ENCODE peak calls at places on chromosome 18, in seven cellular contexts. E is progenitor cell of endocrine pancreas, U is WERI-Rb-1, N is heart left ventricle, V is RWPE1, M is WTC11, C is B cell. B is an unnamed sample.

GRCh38 chr18:79588636-79589481 is 90.7 kb upstream of the CTDP1 start:
- DNase-seq in E (no peak), U (no peak), N (peak), V (peak), M (peak), C (no peak), B (peak)

GRCh38 chr18:63002803-63003445 is 287.6 kb downstream of the PHLPP1 start:
- DNase-seq in E (no peak), U (no peak), N (no peak), V (no peak), M (no peak), C (no peak), B (no peak)

GRCh38 chr18:5393779-5394178 is 98.3 kb upstream of the ZBTB14 start:
- DNase-seq in E (no peak), U (no peak), N (no peak), V (no peak), M (no peak), C (no peak), B (peak)

GRCh38 chr18:54330768-54331548 is 26.7 kb downstream of the STARD6 start:
- DNase-seq in E (no peak), U (no peak), N (no peak), V (no peak), M (no peak), C (no peak), B (no peak)

GRCh38 chr18:39600894-39601293 is 2035.3 kb upstream of the CELF4 start:
- DNase-seq in E (no peak), U (no peak), N (no peak), V (no peak), M (no peak), C (no peak), B (no peak)

GRCh38 chr18:13137939-13138821 is 80.4 kb upstream of the LDLRAD4 start:
- DNase-seq in E (no peak), U (no peak), N (peak), V (peak), M (no peak), C (peak), B (no peak)

GRCh38 chr18:9627642-9628041 is 13.3 kb upstream of the PPP4R1 start:
- DNase-seq in E (no peak), U (no peak), N (no peak), V (no peak), M (no peak), C (no peak), B (peak)

GRCh38 chr18:57859314-57859713 is 56.2 kb upstream of the ATP8B1 start:
- DNase-seq in E (no peak), U (peak), N (no peak), V (peak), M (peak), C (no peak), B (peak)

GRCh38 chr18:839224-840079 is 27.4 kb upstream of the YES1 start:
- DNase-seq in E (peak), U (peak), N (peak), V (peak), M (peak), C (peak), B (peak)

GRCh38 chr18:79302120-79302519 is 93.6 kb upstream of the NFATC1 start:
- DNase-seq in E (no peak), U (no peak), N (no peak), V (no peak), M (no peak), C (no peak), B (no peak)

GRCh38 chr18:40983835-40984234 is 971.2 kb upstream of the PIK3C3 start:
- DNase-seq in E (no peak), U (no peak), N (no peak), V (no peak), M (no peak), C (no peak), B (no peak)

GRCh38 chr18:60157810-60158209 is 214.8 kb downstream of the MC4R start:
- DNase-seq in E (no peak), U (no peak), N (no peak), V (no peak), M (no peak), C (no peak), B (no peak)

GRCh38 chr18:22219568-22220355 is 50.4 kb downstream of the GATA6 start:
- DNase-seq in E (no peak), U (no peak), N (no peak), V (no peak), M (peak), C (no peak), B (no peak)

GRCh38 chr18:63997606-63998005 is 27.7 kb downstream of the SERPINB8 start:
- DNase-seq in E (no peak), U (no peak), N (no peak), V (no peak), M (no peak), C (no peak), B (peak)

GRCh38 chr18:21146016-21146415 is 34.4 kb upstream of the ROCK1 start:
- DNase-seq in E (no peak), U (no peak), N (no peak), V (no peak), M (no peak), C (no peak), B (no peak)

GRCh38 chr18:13387856-13388548 is 169.4 kb downstream of the LDLRAD4 start:
- DNase-seq in E (no peak), U (no peak), N (no peak), V (no peak), M (no peak), C (no peak), B (no peak)

GRCh38 chr18:54671291-54671881 is 80.3 kb downstream of the DYNAP start:
- DNase-seq in E (no peak), U (no peak), N (no peak), V (peak), M (no peak), C (peak), B (peak)

GRCh38 chr18:76323891-76324290 is 171.2 kb downstream of the ZNF516 start:
- DNase-seq in E (no peak), U (no peak), N (no peak), V (no peak), M (no peak), C (no peak), B (no peak)

GRCh38 chr18:27662537-27662936 is 477.4 kb upstream of the CHST9 start:
- DNase-seq in E (no peak), U (no peak), N (no peak), V (no peak), M (no peak), C (no peak), B (no peak)

GRCh38 chr18:79503891-79504475 is 108.3 kb downstream of the NFATC1 start:
- DNase-seq in E (no peak), U (no peak), N (no peak), V (no peak), M (no peak), C (no peak), B (no peak)

GRCh38 chr18:8517276-8517675 is 92.0 kb upstream of the RAB12 start:
- DNase-seq in E (no peak), U (no peak), N (no peak), V (no peak), M (no peak), C (no peak), B (no peak)

GRCh38 chr18:31511098-31511497 is 13.1 kb downstream of the DSG2 start:
- DNase-seq in E (no peak), U (no peak), N (no peak), V (no peak), M (no peak), C (no peak), B (no peak)
- TF ChIP-seq CTCF in E (peak), U (no peak), N (peak), V (no peak), M (no peak), C (no peak), B (peak)

GRCh38 chr18:46570134-46570533 is 86.9 kb downstream of the LOXHD1 start:
- DNase-seq in E (no peak), U (no peak), N (no peak), V (no peak), M (no peak), C (no peak), B (no peak)

GRCh38 chr18:46570666-46571065 is 86.4 kb downstream of the LOXHD1 start:
- DNase-seq in E (no peak), U (no peak), N (no peak), V (no peak), M (no peak), C (no peak), B (no peak)

GRCh38 chr18:46569211-46569610 is 87.8 kb downstream of the LOXHD1 start:
- DNase-seq in E (no peak), U (no peak), N (no peak), V (no peak), M (no peak), C (no peak), B (no peak)

GRCh38 chr18:46566111-46566510 is 90.9 kb downstream of the LOXHD1 start:
- DNase-seq in E (no peak), U (no peak), N (no peak), V (no peak), M (no peak), C (no peak), B (no peak)

DNA sequence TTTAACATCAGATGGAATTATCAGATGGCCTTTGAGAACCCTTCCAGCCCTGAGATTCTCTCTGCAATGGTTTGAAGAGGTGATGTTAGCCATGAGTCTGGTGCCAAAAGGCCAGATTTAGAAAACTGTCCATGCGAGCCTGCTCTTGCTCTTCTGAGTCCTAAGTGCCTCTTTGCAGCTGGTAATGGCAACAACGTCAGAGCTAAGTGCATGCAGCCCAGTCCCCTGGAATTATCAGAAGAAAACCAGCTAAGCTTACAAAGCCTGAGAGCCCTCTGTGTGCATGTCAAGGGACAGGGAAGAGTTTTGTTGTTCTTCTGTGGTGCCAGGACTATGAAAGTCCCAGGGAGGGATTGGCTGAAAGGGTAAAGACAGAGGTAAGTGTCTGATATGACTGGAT is 89.8 kb downstream of the LOXHD1 start:
- DNase-seq in E (no peak), U (no peak), N (no peak), V (no peak), M (no peak), C (no peak), B (no peak)
- TF ChIP-seq CTCF in E (no peak), U (no peak), N (no peak), V (no peak), M (no peak), C (no peak), B (no peak)

GRCh38 chr18:66457245-66457644 is 146.6 kb downstream of the CDH19 start:
- DNase-seq in E (no peak), U (no peak), N (no peak), V (no peak), M (peak), C (no peak), B (no peak)

GRCh38 chr18:66461344-66461743 is 142.5 kb downstream of the CDH19 start:
- DNase-seq in E (no peak), U (no peak), N (no peak), V (no peak), M (no peak), C (no peak), B (no peak)
- TF ChIP-seq CTCF in E (no peak), U (no peak), N (no peak), V (no peak), M (no peak), C (no peak), B (no peak)

GRCh38 chr18:45208164-45208563 is 407.1 kb upstream of the SLC14A2 start:
- DNase-seq in E (no peak), U (no peak), N (no peak), V (no peak), M (no peak), C (no peak), B (no peak)

GRCh38 chr18:45207328-45207727 is 407.9 kb upstream of the SLC14A2 start:
- DNase-seq in E (no peak), U (no peak), N (no peak), V (no peak), M (no peak), C (no peak), B (no peak)

GRCh38 chr18:45218436-45218835 is 396.8 kb upstream of the SLC14A2 start:
- DNase-seq in E (no peak), U (no peak), N (no peak), V (no peak), M (no peak), C (no peak), B (no peak)

GRCh38 chr18:45212186-45213039 is 402.9 kb upstream of the SLC14A2 start:
- DNase-seq in E (peak), U (peak), N (peak), V (peak), M (peak), C (peak), B (peak)

GRCh38 chr18:45213040-45213333 is 402.3 kb upstream of the SLC14A2 start:
- DNase-seq in E (no peak), U (no peak), N (no peak), V (no peak), M (no peak), C (no peak), B (no peak)
- TF ChIP-seq CTCF in E (no peak), U (no peak), N (peak), V (peak), M (no peak), C (peak), B (no peak)

DNA sequence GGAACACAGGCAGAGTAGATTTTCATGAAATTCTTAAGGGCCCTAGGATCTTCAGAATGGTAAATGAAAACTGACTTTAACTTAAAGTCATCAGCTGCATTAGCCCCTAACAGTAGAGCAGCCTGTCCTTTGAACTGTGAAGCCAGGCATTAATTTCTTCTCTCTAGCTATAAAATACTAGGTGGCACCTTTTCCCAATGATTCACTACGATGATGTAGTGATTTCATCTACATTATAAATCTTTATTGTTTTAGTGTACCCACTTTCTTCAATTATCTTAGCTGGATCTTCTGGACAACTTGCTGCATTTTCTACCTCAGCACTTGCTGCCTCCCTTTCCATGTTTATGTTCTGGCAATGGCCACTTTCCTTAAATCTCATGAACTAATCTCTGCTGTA is 290.5 kb downstream of the NOL4 start:
- DNase-seq in E (no peak), U (no peak), N (no peak), V (no peak), M (no peak), C (no peak), B (no peak)
- TF ChIP-seq CTCF in E (no peak), U (no peak), N (no peak), V (no peak), M (no peak), C (no peak), B (no peak)

DNA sequence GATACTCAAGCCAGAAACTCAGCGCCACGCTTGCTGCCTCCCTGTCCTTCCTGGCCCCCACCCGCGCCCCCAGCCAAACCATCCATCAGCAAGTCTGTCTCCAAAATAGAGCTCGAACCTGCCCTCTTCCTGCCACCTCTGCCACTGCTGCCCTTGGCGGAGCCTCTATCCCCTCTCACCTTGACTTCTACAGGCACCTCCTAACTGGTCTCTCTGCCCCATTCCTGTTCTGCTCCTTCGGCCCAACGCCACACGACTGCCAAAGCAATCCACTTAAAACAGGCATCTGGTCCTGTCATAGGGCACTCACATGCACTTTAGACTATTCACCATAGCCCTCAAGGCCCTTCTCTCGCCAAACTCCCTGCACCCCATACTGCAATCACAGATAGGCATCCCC is 210.3 kb upstream of the SMAD2 start:
- DNase-seq in E (no peak), U (no peak), N (no peak), V (no peak), M (no peak), C (no peak), B (no peak)
- TF ChIP-seq CTCF in E (no peak), U (no peak), N (no peak), V (no peak), M (no peak), C (no peak), B (no peak)

GRCh38 chr18:25560369-25560768 is 208.4 kb upstream of the ZNF521 start:
- DNase-seq in E (no peak), U (no peak), N (no peak), V (no peak), M (no peak), C (no peak), B (no peak)

GRCh38 chr18:25563346-25563745 is 211.4 kb upstream of the ZNF521 start:
- DNase-seq in E (no peak), U (no peak), N (no peak), V (no peak), M (no peak), C (no peak), B (no peak)

GRCh38 chr18:25563816-25564370 is 211.9 kb upstream of the ZNF521 start:
- DNase-seq in E (no peak), U (no peak), N (no peak), V (no peak), M (no peak), C (no peak), B (no peak)

GRCh38 chr18:25557006-25557405 is 205.0 kb upstream of the ZNF521 start:
- DNase-seq in E (no peak), U (no peak), N (no peak), V (no peak), M (no peak), C (no peak), B (no peak)

GRCh38 chr18:25561923-25562322 is 210.0 kb upstream of the ZNF521 start:
- DNase-seq in E (no peak), U (no peak), N (no peak), V (no peak), M (peak), C (peak), B (peak)
- TF ChIP-seq CTCF in E (peak), U (peak), N (peak), V (no peak), M (no peak), C (peak), B (peak)

GRCh38 chr18:35443847-35444246 is 53.9 kb downstream of the INO80C start:
- DNase-seq in E (no peak), U (no peak), N (no peak), V (no peak), M (no peak), C (no peak), B (no peak)

GRCh38 chr18:35443434-35443833 is 54.3 kb downstream of the INO80C start:
- DNase-seq in E (no peak), U (no peak), N (no peak), V (no peak), M (no peak), C (no peak), B (no peak)

GRCh38 chr18:35442701-35443100 is 55.1 kb downstream of the INO80C start:
- DNase-seq in E (no peak), U (peak), N (no peak), V (no peak), M (no peak), C (no peak), B (no peak)

GRCh38 chr18:35444636-35445035 is 53.1 kb downstream of the INO80C start:
- DNase-seq in E (no peak), U (no peak), N (no peak), V (no peak), M (no peak), C (no peak), B (no peak)

DNA sequence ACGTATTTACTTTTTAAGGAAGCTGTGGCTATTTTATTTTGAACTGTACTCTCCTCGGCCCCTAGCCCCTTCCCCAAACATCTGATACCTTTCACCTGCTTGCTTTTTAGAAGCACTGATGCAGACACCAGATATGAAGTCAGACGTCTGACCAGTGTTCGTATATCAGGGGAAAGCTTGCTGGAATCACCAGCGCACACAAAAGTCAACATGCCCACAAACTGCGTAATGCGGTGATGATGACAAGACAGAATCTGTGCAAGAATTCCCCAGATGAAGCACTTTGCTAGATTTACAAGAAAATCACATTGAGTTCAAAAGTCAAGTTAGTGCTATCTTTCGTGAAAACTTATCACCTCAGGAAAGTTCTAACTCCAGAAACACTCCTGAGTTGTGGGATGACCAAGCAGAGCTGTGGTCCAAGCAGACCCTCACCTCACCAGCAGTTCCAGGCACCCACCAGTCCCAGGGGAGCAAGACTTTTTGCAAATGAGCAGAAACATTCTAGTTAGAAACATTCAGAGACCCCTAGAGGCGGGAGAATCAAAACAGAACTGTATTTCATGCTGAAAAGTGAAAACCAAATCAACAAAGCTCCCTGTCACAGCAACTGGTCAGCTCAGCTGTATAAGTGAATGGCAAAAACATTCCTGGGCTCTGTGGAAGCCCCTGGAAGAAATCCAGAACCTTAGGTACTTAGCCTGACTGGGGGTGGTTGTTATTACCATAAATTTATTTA is 55.7 kb downstream of the INO80C start:
- DNase-seq in E (no peak), U (no peak), N (no peak), V (peak), M (no peak), C (no peak), B (no peak)
- TF ChIP-seq CTCF in E (no peak), U (no peak), N (no peak), V (no peak), M (no peak), C (no peak), B (peak)

DNA sequence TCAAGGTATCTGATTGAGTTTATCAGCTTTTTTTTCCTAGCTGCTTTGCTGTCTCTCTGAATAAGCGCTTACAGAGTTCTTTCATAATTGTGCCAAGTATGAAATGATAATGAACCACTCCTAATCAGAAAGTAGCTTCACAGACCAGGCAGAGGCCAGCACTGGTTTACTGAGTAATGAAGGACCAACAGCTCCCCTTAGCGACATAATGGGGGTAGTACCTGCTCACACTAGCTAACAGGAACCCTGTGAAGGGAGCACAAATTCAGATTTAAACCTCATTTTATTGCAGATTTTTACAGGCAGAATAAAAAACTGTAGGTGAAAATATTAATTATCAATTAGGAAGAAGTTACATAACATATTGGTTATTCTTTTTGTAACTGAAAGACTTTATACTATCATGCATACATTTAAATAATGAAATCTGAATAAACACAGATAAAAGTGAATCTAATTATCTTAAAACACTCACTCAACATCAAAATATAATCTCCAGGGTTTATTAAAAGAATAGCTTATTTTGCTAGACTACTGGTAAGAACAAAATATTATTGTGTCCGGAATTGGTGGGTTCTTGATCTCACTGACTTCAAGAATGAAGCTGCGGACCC is 53.7 kb upstream of the LRRC30 start:
- DNase-seq in E (peak), U (peak), N (peak), V (peak), M (peak), C (no peak), B (peak)
- TF ChIP-seq CTCF in E (peak), U (peak), N (peak), V (peak), M (peak), C (no peak), B (peak)